ENCODE peak calls at places on chromosomes 2 and 18, in five cellular contexts. C is activated T-helper 1 cell treated with anti-CD3 and anti-CD28 coated beads, Interleukin-12 subunit alpha, Interleukin-12 subunit beta, Interleukin-2, Interleukin-4 antibody, amounts not matched to agents 30 ng/mL and 10 ng/mL and 1 ng/mL, durations not matched to agents 14 hours and 24 hours and 36 hours; R is naive thymus-derived CD8-positive, alpha-beta T cell; V is myocyte; K is caudate nucleus. L is an unnamed sample.

GRCh38 chr2:44333994-44334393 is 27.3 kb downstream of the PREPL start:
- DNase-seq in K (no peak), C (no peak), R (no peak), V (no peak), L (no peak)

GRCh38 chr18:48543228-48543627 is 4.4 kb downstream of the CTIF start:
- DNase-seq in V (peak), R (no peak), K (no peak), C (no peak), L (no peak)

GRCh38 chr2:239275037-239275685 is 125.7 kb downstream of the HDAC4 start:
- DNase-seq in C (peak), K (peak), R (peak), V (peak), L (no peak)

GRCh38 chr2:39991298-39991697 is 212.2 kb upstream of the THUMPD2 start:
- DNase-seq in C (no peak), K (no peak), R (no peak), V (no peak), L (no peak)

GRCh38 chr2:230985519-230986231 is 10.2 kb upstream of the SPATA3 start:
- DNase-seq in C (no peak), R (no peak), K (no peak), V (no peak), L (no peak)

GRCh38 chr2:179602452-179602851 is 259.0 kb downstream of the ZNF385B start:
- DNase-seq in C (no peak), V (no peak), R (no peak), K (no peak), L (no peak)

GRCh38 chr18:7677424-7677823 is 110.3 kb downstream of the PTPRM start:
- DNase-seq in R (no peak), V (peak), K (no peak), C (no peak), L (no peak)

GRCh38 chr2:232341739-232342126 is 36.8 kb upstream of the ALPP start:
- DNase-seq in V (no peak), C (no peak), K (no peak), R (no peak), L (no peak)

GRCh38 chr2:2899826-2900225 is 477.8 kb downstream of the EIPR1 start:
- DNase-seq in V (no peak), K (no peak), R (no peak), C (no peak), L (no peak)

GRCh38 chr2:236917164-236917563 is 168.5 kb upstream of the COPS8 start:
- DNase-seq in V (no peak), C (no peak), R (no peak), K (no peak), L (no peak)

GRCh38 chr2:164014068-164014577 is 278.3 kb upstream of the FIGN start:
- DNase-seq in K (peak), C (no peak), V (peak), R (no peak), L (peak)

GRCh38 chr2:1823187-1824169 is 79.2 kb upstream of the PXDN start:
- DNase-seq in R (no peak), K (no peak), V (peak), C (no peak), L (peak)

GRCh38 chr2:172107690-172108586 is 5.2 kb upstream of the DLX2 start:
- DNase-seq in C (no peak), K (no peak), R (peak), V (no peak), L (no peak)

GRCh38 chr18:24500766-24501165 is 40.3 kb downstream of the HRH4 start:
- DNase-seq in C (no peak), V (no peak), K (no peak), R (no peak), L (no peak)

GRCh38 chr2:29786361-29786760 is 135.0 kb downstream of the ALK start:
- DNase-seq in K (no peak), R (no peak), V (no peak), C (no peak), L (no peak)

GRCh38 chr2:239383036-239383795 is 17.6 kb downstream of the HDAC4 start:
- DNase-seq in C (no peak), R (no peak), K (no peak), V (peak), L (no peak)

GRCh38 chr2:151730242-151730975 is 3.9 kb downstream of the NEB start:
- DNase-seq in K (no peak), V (peak), R (no peak), C (no peak), L (no peak)

GRCh38 chr2:201021914-201022313 is 49.6 kb downstream of the HYCC2 start:
- DNase-seq in K (no peak), C (no peak), V (no peak), R (no peak), L (no peak)

GRCh38 chr18:53739700-53740099 is 484.8 kb downstream of the MBD2 start:
- DNase-seq in R (no peak), C (no peak), K (no peak), V (no peak), L (no peak)

GRCh38 chr2:39663187-39663930 is 2.4 kb upstream of the TMEM178A start:
- DNase-seq in K (no peak), R (no peak), V (no peak), C (no peak), L (no peak)

GRCh38 chr2:202494300-202494699 is 118.2 kb downstream of the BMPR2 start:
- DNase-seq in V (no peak), C (no peak), R (no peak), K (peak), L (peak)

GRCh38 chr2:2840681-2841300 is 509.7 kb upstream of the MYT1L start:
- DNase-seq in R (no peak), V (no peak), K (no peak), C (no peak), L (no peak)